ENCODE peak calls at places on chromosomes 6 and 20, in five cellular contexts. I is heart left ventricle, Q is fibroblast of lung, F is dorsolateral prefrontal cortex, M is uterus. C is an unnamed sample.

GRCh38 chr20:10672579-10673127 is 1.1 kb downstream of the JAG1 start:
- DNase-seq in F (peak; percentile 42), M (peak; percentile 59), I (peak; percentile 65), Q (peak; percentile 71), C (peak; percentile 54)

GRCh38 chr6:20763311-20763710 is 229.1 kb downstream of the CDKAL1 start:
- DNase-seq in F (no peak), Q (no peak), I (no peak), M (no peak), C (no peak)

GRCh38 chr6:23692184-23692583 is 433.8 kb upstream of the NRSN1 start:
- DNase-seq in Q (no peak), I (no peak), M (no peak), F (no peak), C (no peak)

GRCh38 chr6:80607814-80608391 is 501.4 kb downstream of the BCKDHB start:
- DNase-seq in M (no peak), F (no peak), I (no peak), Q (peak; percentile 95), C (no peak)

GRCh38 chr6:170045563-170045960 is 245.3 kb downstream of the DLL1 start:
- DNase-seq in I (no peak), M (no peak), F (peak; percentile 24), Q (no peak), C (no peak)

GRCh38 chr6:3517350-3517749 is 60.5 kb upstream of the SLC22A23 start:
- DNase-seq in Q (peak; percentile 90), M (no peak), F (no peak), I (no peak), C (no peak)

GRCh38 chr6:119241540-119242309 is 107.8 kb downstream of the MAN1A1 start:
- DNase-seq in I (no peak), F (no peak), M (no peak), Q (no peak), C (no peak)

GRCh38 chr6:140774080-140774505 is 1358.6 kb upstream of the GJE1 start:
- DNase-seq in I (peak; percentile 36), F (no peak), M (no peak), Q (peak; percentile 90), C (no peak)

GRCh38 chr6:45436544-45437440 is 59.1 kb upstream of the SUPT3H start:
- DNase-seq in I (no peak), F (no peak), M (no peak), Q (peak; percentile 94), C (no peak)

GRCh38 chr20:327041-327945 is 1.9 kb downstream of the SOX12 start:
- DNase-seq in M (peak; percentile 91), F (peak; percentile 79), I (peak; percentile 88), Q (peak; percentile 92), C (peak; percentile 83)

GRCh38 chr20:45861157-45862075 is 4.0 kb downstream of the ZSWIM3 start:
- DNase-seq in M (no peak), F (no peak), Q (no peak), I (no peak), C (no peak)

GRCh38 chr20:45853484-45853883 is 3.7 kb downstream of the ACOT8 start:
- DNase-seq in M (no peak), I (no peak), Q (no peak), F (no peak), C (no peak)

GRCh38 chr20:45857114-45857835 is at the start of the genes ACOT8 and ZSWIM3:
- DNase-seq in F (peak; percentile 96), I (peak; percentile 98), Q (peak; percentile 100), M (peak; percentile 93), C (peak; percentile 90)

GRCh38 chr20:45860573-45861011 is 3.2 kb downstream of the ZSWIM3 start:
- DNase-seq in Q (peak; percentile 45), M (no peak), I (no peak), F (no peak), C (no peak)

GRCh38 chr20:45857836-45858250 is 429 bp downstream of the ZSWIM3 start:
- DNase-seq in Q (no peak), I (no peak), F (no peak), M (no peak), C (no peak)
- H3K27ac ChIP-seq in Q (peak overlapping the region; percentile 43), I (peak overlapping the region; percentile 81), F (peak overlapping the region; percentile 85), M (peak overlapping the region; percentile 61), C (peak overlapping the region; percentile 92)

GRCh38 chr20:47818466-47818865 is 33.2 kb upstream of the SULF2 start:
- DNase-seq in F (no peak), Q (no peak), M (no peak), I (no peak), C (no peak)

GRCh38 chr20:47818996-47819609 is 33.8 kb upstream of the SULF2 start:
- DNase-seq in F (peak; percentile 15), Q (no peak), I (no peak), M (no peak), C (no peak)

GRCh38 chr20:47815866-47816265 is 30.6 kb upstream of the SULF2 start:
- DNase-seq in I (no peak), M (no peak), Q (no peak), F (peak; percentile 2), C (no peak)

GRCh38 chr20:47816487-47817451 is 31.5 kb upstream of the SULF2 start:
- DNase-seq in Q (no peak), M (no peak), I (no peak), F (peak; percentile 21), C (no peak)

GRCh38 chr20:47817573-47817972 is 32.3 kb upstream of the SULF2 start:
- DNase-seq in I (no peak), F (no peak), Q (no peak), M (no peak), C (no peak)
- H3K27ac ChIP-seq in I (no peak overlapping the region), F (no peak overlapping the region), Q (no peak overlapping the region), M (no peak overlapping the region), C (no peak overlapping the region)

GRCh38 chr6:133952815-133953633 is at the start of gene TBPL1:
- DNase-seq in I (peak; percentile 96), M (peak; percentile 95), F (peak; percentile 96), Q (peak; percentile 96), C (peak; percentile 95)
- H3K27ac ChIP-seq in I (peak within 1 kb of the TSS; percentile 93), M (peak within 1 kb of the TSS; percentile 96), F (peak within 1 kb of the TSS; percentile 96), Q (peak within 1 kb of the TSS; percentile 95), C (peak within 1 kb of the TSS; percentile 95)

GRCh38 chr20:36620917-36621316 is 15.3 kb downstream of the RAB5IF start:
- DNase-seq in Q (no peak), F (no peak), M (no peak), I (no peak), C (no peak)

GRCh38 chr20:36628076-36628475 is 17.9 kb downstream of the SLA2 start:
- DNase-seq in I (no peak), F (no peak), M (no peak), Q (no peak), C (no peak)

GRCh38 chr20:36624925-36625324 is 19.3 kb downstream of the RAB5IF start:
- DNase-seq in M (no peak), Q (no peak), I (no peak), F (no peak), C (no peak)

GRCh38 chr20:36624068-36624813 is 18.7 kb downstream of the RAB5IF start:
- DNase-seq in Q (no peak), I (no peak), F (no peak), M (no peak), C (no peak)

GRCh38 chr20:36623444-36623843 is 17.9 kb downstream of the RAB5IF start:
- DNase-seq in Q (no peak), F (no peak), I (no peak), M (no peak), C (no peak)
- H3K27ac ChIP-seq in Q (no peak overlapping the region), F (no peak overlapping the region), I (no peak overlapping the region), M (no peak overlapping the region), C (no peak overlapping the region)

DNA sequence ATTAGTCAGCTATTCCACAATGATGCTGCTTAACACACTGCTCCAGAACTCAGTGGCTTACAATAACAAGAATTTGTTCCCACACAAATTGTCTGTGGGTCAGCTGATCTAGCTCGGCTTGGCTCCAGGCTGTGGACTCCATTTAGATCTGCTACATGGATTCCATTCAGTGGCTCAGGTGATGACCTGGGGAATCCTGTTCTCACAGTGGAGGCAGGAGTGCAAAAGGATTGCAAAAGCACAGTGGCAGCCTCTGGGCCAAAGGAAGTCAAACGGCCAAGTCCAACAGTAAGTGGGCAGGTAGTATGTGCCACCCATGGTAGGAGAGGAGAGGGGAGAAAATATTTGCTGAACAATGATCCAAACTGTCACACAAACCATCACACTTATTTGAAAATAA is 15.8 kb upstream of the LRRN4 start:
- DNase-seq in I (no peak), M (no peak), Q (no peak), F (no peak), C (no peak)
- H3K27ac ChIP-seq in I (no peak overlapping the region), M (no peak overlapping the region), Q (no peak overlapping the region), F (no peak overlapping the region), C (no peak overlapping the region)

GRCh38 chr6:122631571-122632249 is 21.5 kb downstream of the PKIB start:
- DNase-seq in I (no peak), F (no peak), Q (no peak), M (no peak), C (no peak)
- H3K27ac ChIP-seq in I (no peak overlapping the region), F (no peak overlapping the region), Q (no peak overlapping the region), M (no peak overlapping the region), C (no peak overlapping the region)

DNA sequence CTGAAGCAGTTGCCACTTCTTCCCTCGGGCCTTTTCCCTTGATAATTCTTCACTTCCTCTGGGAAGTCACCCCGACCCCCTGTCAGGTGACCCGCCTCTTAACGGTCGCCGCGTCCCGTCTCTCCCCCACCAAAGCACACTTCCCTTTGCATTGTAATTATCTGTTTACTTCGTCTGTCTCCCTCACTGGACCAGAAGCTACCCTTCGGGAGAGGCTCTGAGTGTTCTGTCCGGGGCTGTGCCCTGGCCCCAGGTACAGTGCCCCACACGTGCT is 771 bp upstream of the SNAI1 start:
- DNase-seq in F (no peak), M (no peak), Q (no peak), I (no peak), C (no peak)
- H3K27ac ChIP-seq in F (peak overlapping the region; percentile 14), M (peak overlapping the region; percentile 18), Q (no peak overlapping the region), I (peak overlapping the region; percentile 75), C (peak overlapping the region; percentile 76)

DNA sequence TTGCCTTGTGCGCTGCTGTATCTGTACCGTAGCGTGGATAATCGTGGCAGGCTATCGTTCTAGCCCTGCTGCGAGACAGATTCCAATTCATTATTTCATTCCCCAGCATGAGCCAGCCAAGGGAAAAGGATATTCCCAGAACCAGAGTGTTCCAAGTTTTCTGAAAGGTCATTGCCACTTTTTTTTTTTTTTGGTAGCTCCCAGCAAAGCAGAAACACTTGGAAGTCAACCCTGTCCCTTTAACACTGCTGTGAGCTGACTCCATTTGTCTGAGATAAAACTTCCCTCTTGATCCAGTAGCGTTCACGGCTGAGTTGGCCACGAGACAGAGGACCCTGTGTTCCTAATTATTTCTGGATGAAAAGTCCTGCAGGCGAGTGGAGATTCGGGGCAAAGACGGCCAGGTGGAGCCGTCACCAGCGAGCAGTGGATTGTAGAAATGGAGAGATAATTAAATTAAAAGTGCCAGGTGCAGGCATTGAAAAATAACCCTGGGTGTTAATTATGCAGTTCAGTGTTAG is 164.1 kb downstream of the SLC24A3 start:
- DNase-seq in Q (no peak), M (peak; percentile 52), F (no peak), I (peak; percentile 41), C (peak; percentile 41)
- H3K27ac ChIP-seq in Q (no peak overlapping the region), M (no peak overlapping the region), F (no peak overlapping the region), I (no peak overlapping the region), C (peak overlapping the region; percentile 5)

DNA sequence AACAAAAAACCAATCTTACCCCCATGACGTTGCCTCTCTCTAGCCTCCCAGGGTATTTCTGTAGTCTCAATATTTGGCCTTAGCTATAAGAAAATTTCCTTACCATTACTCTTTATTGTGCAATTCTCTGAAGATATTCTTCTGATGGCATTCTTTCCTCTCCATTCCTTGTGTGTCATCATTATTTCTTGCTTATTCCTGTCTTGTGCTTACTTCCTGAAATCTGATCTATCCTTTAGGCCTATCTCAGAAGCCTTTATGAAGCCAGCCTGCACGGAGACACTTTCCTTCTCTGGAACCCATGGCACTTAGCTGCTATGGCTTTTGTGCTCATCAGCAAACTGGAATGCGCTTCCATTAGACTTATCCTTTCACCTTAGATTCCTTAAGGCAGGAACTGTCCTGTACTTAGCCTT is 65.9 kb upstream of the DDR1 start:
- DNase-seq in Q (peak; percentile 84), M (no peak), F (no peak), I (no peak), C (no peak)
- H3K27ac ChIP-seq in Q (peak overlapping the region; percentile 20), M (no peak overlapping the region), F (no peak overlapping the region), I (peak overlapping the region; percentile 37), C (no peak overlapping the region)